ENCODE peak calls at places on chromosomes 11 and 22, in five cellular contexts. One of them, this sample, is unnamed.
A peak's percentile ranks its signal among the peaks of the same experiment; 100 is the strongest.

GRCh38 chr11:106447631-106448191 is 370.2 kb downstream of the AASDHPPT start:
- DNase-seq in HCEC 1CT: no peak
- DNase-seq in right atrium auricular region: no peak
- DNase-seq in activated CD8-positive, alpha-beta memory T cell treated with anti-CD3 and anti-CD28 coated beads for 24 hours: no peak
- DNase-seq in neural crest cell: no peak
- DNase-seq in this sample: no peak

GRCh38 chr22:16972311-16972710 is 35.7 kb downstream of the GAB4 start:
- DNase-seq in activated CD8-positive, alpha-beta memory T cell treated with anti-CD3 and anti-CD28 coated beads for 24 hours: no peak
- DNase-seq in right atrium auricular region: no peak
- DNase-seq in neural crest cell: no peak
- DNase-seq in HCEC 1CT: no peak
- DNase-seq in this sample: no peak

GRCh38 chr11:64869571-64870175 is 8.7 kb downstream of the EHD1 start:
- DNase-seq in HCEC 1CT: no peak
- DNase-seq in right atrium auricular region: no peak
- DNase-seq in activated CD8-positive, alpha-beta memory T cell treated with anti-CD3 and anti-CD28 coated beads for 24 hours: peak; percentile 69
- DNase-seq in neural crest cell: peak; percentile 45
- DNase-seq in this sample: no peak

GRCh38 chr11:64383580-64383979 is 24.6 kb downstream of the RPS6KA4 start:
- DNase-seq in neural crest cell: no peak
- DNase-seq in right atrium auricular region: no peak
- DNase-seq in activated CD8-positive, alpha-beta memory T cell treated with anti-CD3 and anti-CD28 coated beads for 24 hours: no peak
- DNase-seq in HCEC 1CT: no peak
- DNase-seq in this sample: no peak

GRCh38 chr22:20211997-20212753 is 55.9 kb downstream of the RTN4R start:
- DNase-seq in right atrium auricular region: no peak
- DNase-seq in HCEC 1CT: peak; percentile 20
- DNase-seq in neural crest cell: no peak
- DNase-seq in activated CD8-positive, alpha-beta memory T cell treated with anti-CD3 and anti-CD28 coated beads for 24 hours: no peak
- DNase-seq in this sample: no peak

GRCh38 chr22:37865510-37865909 is 16.3 kb downstream of the EIF3L start:
- DNase-seq in right atrium auricular region: no peak
- DNase-seq in activated CD8-positive, alpha-beta memory T cell treated with anti-CD3 and anti-CD28 coated beads for 24 hours: no peak
- DNase-seq in neural crest cell: no peak
- DNase-seq in HCEC 1CT: no peak
- DNase-seq in this sample: no peak

GRCh38 chr11:1998861-1999260 is 1.2 kb upstream of the H19 start:
- DNase-seq in neural crest cell: no peak
- DNase-seq in HCEC 1CT: no peak
- DNase-seq in right atrium auricular region: no peak
- DNase-seq in activated CD8-positive, alpha-beta memory T cell treated with anti-CD3 and anti-CD28 coated beads for 24 hours: no peak
- DNase-seq in this sample: no peak

GRCh38 chr11:11895672-11896071 is 53.9 kb downstream of the USP47 start:
- DNase-seq in HCEC 1CT: peak; percentile 30
- DNase-seq in neural crest cell: no peak
- DNase-seq in right atrium auricular region: no peak
- DNase-seq in activated CD8-positive, alpha-beta memory T cell treated with anti-CD3 and anti-CD28 coated beads for 24 hours: no peak
- DNase-seq in this sample: no peak

GRCh38 chr22:29985912-29986311 is 94.4 kb upstream of the HORMAD2 start:
- DNase-seq in right atrium auricular region: no peak
- DNase-seq in neural crest cell: no peak
- DNase-seq in activated CD8-positive, alpha-beta memory T cell treated with anti-CD3 and anti-CD28 coated beads for 24 hours: no peak
- DNase-seq in HCEC 1CT: no peak
- DNase-seq in this sample: no peak

GRCh38 chr11:67289226-67289650 is at the start of gene ANKRD13D:
- DNase-seq in activated CD8-positive, alpha-beta memory T cell treated with anti-CD3 and anti-CD28 coated beads for 24 hours: no peak
- DNase-seq in HCEC 1CT: no peak
- DNase-seq in right atrium auricular region: no peak
- DNase-seq in neural crest cell: no peak
- DNase-seq in this sample: no peak

GRCh38 chr11:113193894-113194293 is 120.5 kb upstream of the TTC12 start:
- DNase-seq in activated CD8-positive, alpha-beta memory T cell treated with anti-CD3 and anti-CD28 coated beads for 24 hours: no peak
- DNase-seq in HCEC 1CT: no peak
- DNase-seq in right atrium auricular region: peak; percentile 58
- DNase-seq in neural crest cell: no peak
- DNase-seq in this sample: no peak

GRCh38 chr11:63427971-63428508 is 58.5 kb downstream of the SLC22A9 start:
- DNase-seq in neural crest cell: no peak
- DNase-seq in right atrium auricular region: no peak
- DNase-seq in HCEC 1CT: no peak
- DNase-seq in activated CD8-positive, alpha-beta memory T cell treated with anti-CD3 and anti-CD28 coated beads for 24 hours: no peak
- DNase-seq in this sample: no peak

GRCh38 chr11:62621027-62621566 is 689 bp downstream of the B3GAT3 start:
- DNase-seq in right atrium auricular region: no peak
- DNase-seq in HCEC 1CT: no peak
- DNase-seq in neural crest cell: no peak
- DNase-seq in activated CD8-positive, alpha-beta memory T cell treated with anti-CD3 and anti-CD28 coated beads for 24 hours: no peak
- DNase-seq in this sample: no peak

GRCh38 chr11:64223001-64223651 is 2.9 kb downstream of the TRPT1 start:
- DNase-seq in HCEC 1CT: no peak
- DNase-seq in neural crest cell: no peak
- DNase-seq in right atrium auricular region: no peak
- DNase-seq in activated CD8-positive, alpha-beta memory T cell treated with anti-CD3 and anti-CD28 coated beads for 24 hours: no peak
- DNase-seq in this sample: no peak

GRCh38 chr11:26820739-26821138 is 98.9 kb upstream of the SLC5A12 start:
- DNase-seq in neural crest cell: no peak
- DNase-seq in activated CD8-positive, alpha-beta memory T cell treated with anti-CD3 and anti-CD28 coated beads for 24 hours: no peak
- DNase-seq in right atrium auricular region: no peak
- DNase-seq in HCEC 1CT: peak; percentile 94
- DNase-seq in this sample: no peak

GRCh38 chr11:109435121-109435742 is 13.2 kb downstream of the C11orf87 start:
- DNase-seq in neural crest cell: no peak
- DNase-seq in right atrium auricular region: no peak
- DNase-seq in activated CD8-positive, alpha-beta memory T cell treated with anti-CD3 and anti-CD28 coated beads for 24 hours: no peak
- DNase-seq in HCEC 1CT: peak; percentile 22
- DNase-seq in this sample: no peak

GRCh38 chr11:103628121-103628520 is 408.3 kb upstream of the DDI1 start:
- DNase-seq in HCEC 1CT: no peak
- DNase-seq in neural crest cell: no peak
- DNase-seq in right atrium auricular region: no peak
- DNase-seq in activated CD8-positive, alpha-beta memory T cell treated with anti-CD3 and anti-CD28 coated beads for 24 hours: no peak
- DNase-seq in this sample: no peak

GRCh38 chr22:24695958-24696511 is 78.5 kb downstream of the PIWIL3 start:
- DNase-seq in neural crest cell: no peak
- DNase-seq in HCEC 1CT: peak; percentile 12
- DNase-seq in right atrium auricular region: no peak
- DNase-seq in activated CD8-positive, alpha-beta memory T cell treated with anti-CD3 and anti-CD28 coated beads for 24 hours: no peak
- DNase-seq in this sample: no peak

GRCh38 chr11:65498042-65498726 is 661 bp upstream of the MALAT1 start:
- DNase-seq in activated CD8-positive, alpha-beta memory T cell treated with anti-CD3 and anti-CD28 coated beads for 24 hours: peak; percentile 87
- DNase-seq in right atrium auricular region: peak; percentile 68
- DNase-seq in HCEC 1CT: peak; percentile 67
- DNase-seq in neural crest cell: no peak
- DNase-seq in this sample: no peak

GRCh38 chr11:45815747-45816146 is 10.8 kb downstream of the SLC35C1 start:
- DNase-seq in activated CD8-positive, alpha-beta memory T cell treated with anti-CD3 and anti-CD28 coated beads for 24 hours: no peak
- DNase-seq in neural crest cell: no peak
- DNase-seq in HCEC 1CT: peak; percentile 50
- DNase-seq in right atrium auricular region: no peak
- DNase-seq in this sample: no peak